ENCODE peak calls at places on chromosome 9, in four cellular contexts. One of them, this sample, is unnamed.

GRCh38 chr9:85723220-85723619 is 18.5 kb downstream of the AGTPBP1 start:
- DNase-seq in GM10248: no peak
- DNase-seq in foreskin fibroblast: no peak
- DNase-seq in colonic mucosa: peak
- DNase-seq in this sample: peak

GRCh38 chr9:72193478-72193881 is 44.2 kb downstream of the GDA start:
- DNase-seq in GM10248: no peak
- DNase-seq in colonic mucosa: no peak
- DNase-seq in foreskin fibroblast: no peak
- DNase-seq in this sample: no peak

GRCh38 chr9:119003218-119003617 is 366.0 kb downstream of the BRINP1 start:
- DNase-seq in colonic mucosa: no peak
- DNase-seq in GM10248: no peak
- DNase-seq in foreskin fibroblast: peak
- DNase-seq in this sample: no peak

GRCh38 chr9:32968101-32969011 is 33.1 kb downstream of the APTX start:
- DNase-seq in colonic mucosa: peak
- DNase-seq in GM10248: peak
- DNase-seq in foreskin fibroblast: peak
- DNase-seq in this sample: peak

GRCh38 chr9:107626118-107626517 is 136.5 kb upstream of the KLF4 start:
- DNase-seq in foreskin fibroblast: no peak
- DNase-seq in GM10248: no peak
- DNase-seq in colonic mucosa: no peak
- DNase-seq in this sample: no peak

GRCh38 chr9:37209431-37210386 is 89.3 kb downstream of the ZCCHC7 start:
- DNase-seq in GM10248: no peak
- DNase-seq in colonic mucosa: no peak
- DNase-seq in foreskin fibroblast: no peak
- DNase-seq in this sample: no peak

GRCh38 chr9:71648453-71648852 is 119.9 kb downstream of the CEMIP2 start:
- DNase-seq in colonic mucosa: no peak
- DNase-seq in foreskin fibroblast: no peak
- DNase-seq in GM10248: no peak
- DNase-seq in this sample: no peak

GRCh38 chr9:113317777-113318176 is 14.6 kb upstream of the RNF183 start:
- DNase-seq in colonic mucosa: no peak
- DNase-seq in GM10248: no peak
- DNase-seq in foreskin fibroblast: peak
- DNase-seq in this sample: no peak

GRCh38 chr9:35164711-35165110 is 2.9 kb downstream of the UNC13B start:
- DNase-seq in GM10248: no peak
- DNase-seq in foreskin fibroblast: peak
- DNase-seq in colonic mucosa: no peak
- DNase-seq in this sample: no peak

GRCh38 chr9:99743455-99743854 is 78.2 kb upstream of the NR4A3 start:
- DNase-seq in colonic mucosa: no peak
- DNase-seq in foreskin fibroblast: no peak
- DNase-seq in GM10248: no peak
- DNase-seq in this sample: no peak

GRCh38 chr9:122379340-122379739 is 8.5 kb downstream of the PTGS1 start:
- DNase-seq in colonic mucosa: no peak
- DNase-seq in foreskin fibroblast: no peak
- DNase-seq in GM10248: no peak
- DNase-seq in this sample: peak

GRCh38 chr9:21660976-21661375 is 141.5 kb upstream of the MTAP start:
- DNase-seq in GM10248: no peak
- DNase-seq in colonic mucosa: no peak
- DNase-seq in foreskin fibroblast: no peak
- DNase-seq in this sample: no peak

GRCh38 chr9:88529496-88529895 is 5.5 kb upstream of the NXNL2 start:
- DNase-seq in GM10248: no peak
- DNase-seq in colonic mucosa: no peak
- DNase-seq in foreskin fibroblast: no peak
- DNase-seq in this sample: no peak

GRCh38 chr9:85876628-85877027 is 64.3 kb upstream of the NAA35 start:
- DNase-seq in foreskin fibroblast: no peak
- DNase-seq in GM10248: no peak
- DNase-seq in colonic mucosa: no peak
- DNase-seq in this sample: no peak

GRCh38 chr9:20873240-20873860 is 158.1 kb downstream of the HACD4 start:
- DNase-seq in foreskin fibroblast: peak
- DNase-seq in GM10248: no peak
- DNase-seq in colonic mucosa: no peak
- DNase-seq in this sample: no peak

GRCh38 chr9:128358861-128359260 is 12.3 kb upstream of the URM1 start:
- DNase-seq in GM10248: no peak
- DNase-seq in foreskin fibroblast: no peak
- DNase-seq in colonic mucosa: no peak
- DNase-seq in this sample: no peak

GRCh38 chr9:134929560-134930158 is 11.9 kb upstream of the FCN1 start:
- DNase-seq in foreskin fibroblast: no peak
- DNase-seq in GM10248: no peak
- DNase-seq in colonic mucosa: no peak
- DNase-seq in this sample: no peak

GRCh38 chr9:79694676-79695400 is 123.1 kb downstream of the TLE4 start:
- DNase-seq in foreskin fibroblast: peak
- DNase-seq in colonic mucosa: no peak
- DNase-seq in GM10248: no peak
- DNase-seq in this sample: no peak

GRCh38 chr9:127035423-127035822 is 87.0 kb downstream of the ANGPTL2 start:
- DNase-seq in foreskin fibroblast: peak
- DNase-seq in colonic mucosa: peak
- DNase-seq in GM10248: no peak
- DNase-seq in this sample: no peak

GRCh38 chr9:75891277-75892167 is 1.0 kb downstream of the PCSK5 start:
- DNase-seq in GM10248: peak
- DNase-seq in colonic mucosa: peak
- DNase-seq in foreskin fibroblast: peak
- DNase-seq in this sample: peak

GRCh38 chr9:1207681-1208080 is 157.5 kb downstream of the DMRT2 start:
- DNase-seq in GM10248: no peak
- DNase-seq in colonic mucosa: no peak
- DNase-seq in foreskin fibroblast: peak
- DNase-seq in this sample: no peak

GRCh38 chr9:108254236-108254635 is 601.5 kb downstream of the ACTL7B start:
- DNase-seq in colonic mucosa: no peak
- DNase-seq in GM10248: no peak
- DNase-seq in foreskin fibroblast: peak
- DNase-seq in this sample: no peak

DNA sequence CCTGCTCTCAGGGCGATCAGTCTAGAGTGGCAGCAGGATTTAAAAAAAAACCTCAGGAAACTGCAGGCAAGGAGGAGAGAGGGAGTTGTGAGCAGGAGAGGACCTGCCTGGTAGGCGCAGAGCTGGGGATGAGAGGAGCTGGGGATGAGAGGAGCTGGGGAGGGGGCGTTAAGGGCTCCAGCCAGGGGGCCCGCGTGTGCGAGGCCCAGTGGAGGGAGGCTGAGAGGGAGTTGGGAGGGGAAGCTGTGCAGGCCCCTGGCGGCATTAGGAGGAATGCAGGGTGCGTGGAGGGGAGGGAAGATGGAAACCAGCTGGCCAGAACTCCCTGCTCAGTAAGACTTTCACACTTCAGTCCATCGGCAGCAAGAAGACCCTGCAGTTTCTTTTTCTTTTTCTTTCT is 45.2 kb upstream of the HMCN2 start:
- DNase-seq in GM10248: no peak
- DNase-seq in foreskin fibroblast: peak
- DNase-seq in colonic mucosa: no peak
- DNase-seq in this sample: no peak
- TF ChIP-seq CTCF in GM10248: no peak
- TF ChIP-seq CTCF in foreskin fibroblast: peak
- TF ChIP-seq CTCF in colonic mucosa: no peak
- TF ChIP-seq CTCF in this sample: no peak

GRCh38 chr9:69542048-69542447 is 130.1 kb downstream of the APBA1 start:
- DNase-seq in colonic mucosa: no peak
- DNase-seq in foreskin fibroblast: no peak
- DNase-seq in GM10248: no peak
- DNase-seq in this sample: no peak

GRCh38 chr9:69549310-69550202 is 122.6 kb downstream of the APBA1 start:
- DNase-seq in foreskin fibroblast: peak
- DNase-seq in colonic mucosa: peak
- DNase-seq in GM10248: peak
- DNase-seq in this sample: peak

GRCh38 chr9:69542942-69543704 is 129.0 kb downstream of the APBA1 start:
- DNase-seq in GM10248: no peak
- DNase-seq in colonic mucosa: no peak
- DNase-seq in foreskin fibroblast: no peak
- DNase-seq in this sample: no peak

GRCh38 chr9:69548676-69549075 is 123.5 kb downstream of the APBA1 start:
- DNase-seq in foreskin fibroblast: no peak
- DNase-seq in GM10248: no peak
- DNase-seq in colonic mucosa: no peak
- DNase-seq in this sample: no peak

DNA sequence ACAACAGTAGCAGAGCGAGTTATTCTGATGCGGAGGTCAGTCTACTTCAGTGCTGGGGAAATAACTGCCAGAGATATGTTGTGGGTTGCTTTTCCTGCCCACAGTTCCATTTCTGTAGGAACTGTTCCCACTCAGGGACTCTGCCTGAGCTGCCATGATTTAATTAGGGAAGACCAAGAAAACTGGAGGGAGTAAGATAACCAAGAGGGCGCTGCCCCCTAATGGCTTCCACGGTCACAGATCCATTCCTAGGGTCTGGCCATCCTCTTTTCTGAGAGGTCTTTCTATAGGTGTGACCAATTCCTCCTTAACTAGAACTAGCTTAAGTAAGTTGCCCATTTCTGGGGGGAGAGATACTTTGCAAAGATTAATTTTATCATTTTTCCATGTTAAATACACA is 125.9 kb downstream of the APBA1 start:
- DNase-seq in foreskin fibroblast: no peak
- DNase-seq in GM10248: no peak
- DNase-seq in colonic mucosa: peak
- DNase-seq in this sample: no peak
- TF ChIP-seq CTCF in foreskin fibroblast: peak
- TF ChIP-seq CTCF in GM10248: no peak
- TF ChIP-seq CTCF in colonic mucosa: peak
- TF ChIP-seq CTCF in this sample: no peak

DNA sequence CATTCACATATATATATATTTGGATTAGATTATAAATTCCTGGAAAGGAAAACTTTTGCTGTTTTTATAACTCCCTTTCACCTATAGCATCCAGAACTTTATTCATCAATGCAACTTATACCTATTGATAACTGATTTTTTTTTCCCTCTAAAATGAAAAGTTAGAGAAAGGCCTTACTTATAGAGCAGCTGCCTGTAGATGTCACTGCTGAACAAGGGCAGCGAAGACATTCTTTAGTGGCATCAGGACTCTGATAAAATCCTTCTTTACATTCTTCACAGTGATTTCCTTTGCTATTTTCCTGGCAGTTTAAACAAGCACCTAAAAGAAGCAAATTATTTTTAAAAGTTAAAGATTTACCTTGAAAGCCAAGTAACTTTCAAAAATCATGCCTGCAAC is 32.3 kb upstream of the CDK5RAP2 start:
- DNase-seq in foreskin fibroblast: no peak
- DNase-seq in GM10248: no peak
- DNase-seq in colonic mucosa: no peak
- DNase-seq in this sample: no peak
- TF ChIP-seq CTCF in foreskin fibroblast: peak
- TF ChIP-seq CTCF in GM10248: no peak
- TF ChIP-seq CTCF in colonic mucosa: no peak
- TF ChIP-seq CTCF in this sample: no peak

GRCh38 chr9:77291714-77292113 is 114.4 kb downstream of the VPS13A start:
- DNase-seq in GM10248: no peak
- DNase-seq in colonic mucosa: no peak
- DNase-seq in foreskin fibroblast: peak
- DNase-seq in this sample: no peak
- TF ChIP-seq CTCF in GM10248: peak
- TF ChIP-seq CTCF in colonic mucosa: no peak
- TF ChIP-seq CTCF in foreskin fibroblast: peak
- TF ChIP-seq CTCF in this sample: no peak

GRCh38 chr9:89945133-89945532 is 340.3 kb downstream of the GADD45G start:
- DNase-seq in colonic mucosa: no peak
- DNase-seq in GM10248: no peak
- DNase-seq in foreskin fibroblast: no peak
- DNase-seq in this sample: no peak
- TF ChIP-seq CTCF in colonic mucosa: no peak
- TF ChIP-seq CTCF in GM10248: no peak
- TF ChIP-seq CTCF in foreskin fibroblast: no peak
- TF ChIP-seq CTCF in this sample: no peak

GRCh38 chr9:129482521-129483466 is 138.1 kb downstream of the C9orf50 start:
- DNase-seq in colonic mucosa: peak
- DNase-seq in foreskin fibroblast: peak
- DNase-seq in GM10248: no peak
- DNase-seq in this sample: peak
- TF ChIP-seq CTCF in colonic mucosa: no peak
- TF ChIP-seq CTCF in foreskin fibroblast: no peak
- TF ChIP-seq CTCF in GM10248: no peak
- TF ChIP-seq CTCF in this sample: no peak

DNA sequence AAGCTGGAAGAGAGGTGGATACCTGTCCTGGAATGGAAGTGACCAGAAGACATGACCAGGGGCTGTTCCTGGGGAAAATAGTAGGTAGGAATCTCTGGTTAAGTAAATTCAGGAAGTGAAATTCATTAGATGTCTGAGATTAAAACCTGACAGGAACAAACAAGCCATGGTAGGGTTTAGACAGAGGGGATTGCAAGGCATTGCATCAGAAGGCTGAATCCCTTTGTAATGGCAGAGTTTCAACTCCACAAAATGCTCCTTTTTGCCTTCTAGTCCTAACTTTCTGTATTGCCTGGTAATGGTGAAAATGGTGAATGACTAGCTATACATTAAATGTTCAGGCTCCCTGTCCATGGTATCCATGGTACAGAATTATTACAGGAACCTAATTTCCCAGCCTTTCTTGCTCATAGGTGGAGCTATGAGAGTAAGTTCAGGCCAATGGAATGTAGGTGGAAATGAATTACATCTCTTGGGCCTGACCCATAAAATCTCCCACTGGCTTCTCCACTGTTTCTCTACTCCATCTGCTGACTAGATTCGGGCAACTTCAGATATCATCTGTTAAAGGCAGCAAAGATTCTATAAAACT is 113.4 kb upstream of the CNTLN start:
- DNase-seq in colonic mucosa: no peak
- DNase-seq in GM10248: no peak
- DNase-seq in foreskin fibroblast: no peak
- DNase-seq in this sample: no peak
- TF ChIP-seq CTCF in colonic mucosa: no peak
- TF ChIP-seq CTCF in GM10248: no peak
- TF ChIP-seq CTCF in foreskin fibroblast: no peak
- TF ChIP-seq CTCF in this sample: no peak